ENCODE peak calls at places on chromosomes 3 and 15, in ten cellular contexts. One of them, this sample, is unnamed.
A peak's percentile ranks its signal among the peaks of the same experiment; 100 is the strongest.

GRCh38 chr15:27826902-27827321 is 272.2 kb downstream of the OCA2 start:
- DNase-seq in body of pancreas: no peak
- DNase-seq in breast epithelium: no peak
- DNase-seq in CD4-positive, alpha-beta memory T cell: no peak
- DNase-seq in GM23248: peak; percentile 91
- DNase-seq in upper lobe of right lung: no peak
- DNase-seq in Peyer's patch: no peak
- DNase-seq in tibial artery: no peak
- DNase-seq in CD8-positive, alpha-beta memory T cell: no peak
- DNase-seq in HL-60: no peak
- DNase-seq in this sample: no peak

GRCh38 chr3:134072881-134073582 is 43.3 kb upstream of the SLCO2A1 start:
- DNase-seq in HL-60: no peak
- DNase-seq in upper lobe of right lung: no peak
- DNase-seq in body of pancreas: no peak
- DNase-seq in breast epithelium: no peak
- DNase-seq in tibial artery: no peak
- DNase-seq in CD8-positive, alpha-beta memory T cell: no peak
- DNase-seq in Peyer's patch: no peak
- DNase-seq in CD4-positive, alpha-beta memory T cell: no peak
- DNase-seq in GM23248: no peak
- DNase-seq in this sample: no peak

GRCh38 chr3:142866841-142867631 is 21.8 kb downstream of the PCOLCE2 start:
- DNase-seq in HL-60: no peak
- DNase-seq in tibial artery: no peak
- DNase-seq in Peyer's patch: no peak
- DNase-seq in CD4-positive, alpha-beta memory T cell: no peak
- DNase-seq in body of pancreas: peak; percentile 47
- DNase-seq in CD8-positive, alpha-beta memory T cell: no peak
- DNase-seq in breast epithelium: no peak
- DNase-seq in upper lobe of right lung: no peak
- DNase-seq in GM23248: no peak
- DNase-seq in this sample: no peak

GRCh38 chr3:195148553-195148952 is 122.4 kb downstream of the XXYLT1 start:
- DNase-seq in upper lobe of right lung: no peak
- DNase-seq in CD4-positive, alpha-beta memory T cell: no peak
- DNase-seq in tibial artery: no peak
- DNase-seq in HL-60: no peak
- DNase-seq in body of pancreas: no peak
- DNase-seq in breast epithelium: no peak
- DNase-seq in CD8-positive, alpha-beta memory T cell: no peak
- DNase-seq in Peyer's patch: no peak
- DNase-seq in GM23248: peak; percentile 43
- DNase-seq in this sample: peak; percentile 20

GRCh38 chr3:142574665-142575064 is 3.9 kb downstream of the ATR start:
- DNase-seq in upper lobe of right lung: no peak
- DNase-seq in CD8-positive, alpha-beta memory T cell: no peak
- DNase-seq in GM23248: no peak
- DNase-seq in HL-60: peak; percentile 16
- DNase-seq in body of pancreas: no peak
- DNase-seq in breast epithelium: no peak
- DNase-seq in Peyer's patch: no peak
- DNase-seq in CD4-positive, alpha-beta memory T cell: no peak
- DNase-seq in tibial artery: no peak
- DNase-seq in this sample: no peak

GRCh38 chr15:35271371-35272043 is 186.4 kb upstream of the NANOGP8 start:
- DNase-seq in body of pancreas: no peak
- DNase-seq in breast epithelium: no peak
- DNase-seq in tibial artery: no peak
- DNase-seq in Peyer's patch: no peak
- DNase-seq in GM23248: peak; percentile 49
- DNase-seq in HL-60: no peak
- DNase-seq in upper lobe of right lung: no peak
- DNase-seq in CD4-positive, alpha-beta memory T cell: no peak
- DNase-seq in CD8-positive, alpha-beta memory T cell: no peak
- DNase-seq in this sample: peak; percentile 22

GRCh38 chr3:129694228-129694627 is 87.8 kb upstream of the PLXND1 start:
- DNase-seq in CD4-positive, alpha-beta memory T cell: no peak
- DNase-seq in breast epithelium: no peak
- DNase-seq in CD8-positive, alpha-beta memory T cell: no peak
- DNase-seq in GM23248: no peak
- DNase-seq in upper lobe of right lung: no peak
- DNase-seq in Peyer's patch: no peak
- DNase-seq in tibial artery: no peak
- DNase-seq in HL-60: no peak
- DNase-seq in body of pancreas: no peak
- DNase-seq in this sample: no peak

GRCh38 chr3:56783644-56784451 is 17.9 kb downstream of the ARHGEF3 start:
- DNase-seq in HL-60: peak; percentile 94
- DNase-seq in breast epithelium: no peak
- DNase-seq in CD4-positive, alpha-beta memory T cell: peak; percentile 82
- DNase-seq in Peyer's patch: no peak
- DNase-seq in body of pancreas: peak; percentile 61
- DNase-seq in upper lobe of right lung: no peak
- DNase-seq in tibial artery: peak; percentile 77
- DNase-seq in GM23248: peak; percentile 73
- DNase-seq in CD8-positive, alpha-beta memory T cell: peak; percentile 88
- DNase-seq in this sample: no peak

GRCh38 chr3:50617096-50617791 is at the start of gene MAPKAPK3:
- DNase-seq in upper lobe of right lung: peak; percentile 87
- DNase-seq in breast epithelium: no peak
- DNase-seq in Peyer's patch: no peak
- DNase-seq in HL-60: peak; percentile 75
- DNase-seq in body of pancreas: peak; percentile 58
- DNase-seq in tibial artery: peak; percentile 81
- DNase-seq in CD8-positive, alpha-beta memory T cell: peak; percentile 69
- DNase-seq in GM23248: peak; percentile 56
- DNase-seq in CD4-positive, alpha-beta memory T cell: no peak
- DNase-seq in this sample: no peak

GRCh38 chr15:100997442-100997841 is 78.3 kb downstream of the LRRK1 start:
- DNase-seq in GM23248: peak; percentile 55
- DNase-seq in upper lobe of right lung: no peak
- DNase-seq in breast epithelium: no peak
- DNase-seq in CD4-positive, alpha-beta memory T cell: no peak
- DNase-seq in Peyer's patch: no peak
- DNase-seq in tibial artery: no peak
- DNase-seq in CD8-positive, alpha-beta memory T cell: no peak
- DNase-seq in body of pancreas: no peak
- DNase-seq in HL-60: no peak
- DNase-seq in this sample: no peak

GRCh38 chr3:48088749-48089466 is 72.7 kb upstream of the MAP4 start:
- DNase-seq in upper lobe of right lung: peak; percentile 99
- DNase-seq in GM23248: peak; percentile 99
- DNase-seq in HL-60: peak; percentile 95
- DNase-seq in CD4-positive, alpha-beta memory T cell: peak; percentile 93
- DNase-seq in CD8-positive, alpha-beta memory T cell: peak; percentile 94
- DNase-seq in tibial artery: peak; percentile 98
- DNase-seq in Peyer's patch: peak; percentile 98
- DNase-seq in body of pancreas: peak; percentile 97
- DNase-seq in breast epithelium: peak; percentile 96
- DNase-seq in this sample: peak; percentile 68

GRCh38 chr3:73623996-73624362 is 762 bp downstream of the PDZRN3 start:
- DNase-seq in HL-60: no peak
- DNase-seq in breast epithelium: peak; percentile 56
- DNase-seq in GM23248: peak; percentile 94
- DNase-seq in CD4-positive, alpha-beta memory T cell: no peak
- DNase-seq in tibial artery: peak; percentile 79
- DNase-seq in CD8-positive, alpha-beta memory T cell: no peak
- DNase-seq in upper lobe of right lung: no peak
- DNase-seq in Peyer's patch: peak; percentile 59
- DNase-seq in body of pancreas: peak; percentile 54
- DNase-seq in this sample: no peak

DNA sequence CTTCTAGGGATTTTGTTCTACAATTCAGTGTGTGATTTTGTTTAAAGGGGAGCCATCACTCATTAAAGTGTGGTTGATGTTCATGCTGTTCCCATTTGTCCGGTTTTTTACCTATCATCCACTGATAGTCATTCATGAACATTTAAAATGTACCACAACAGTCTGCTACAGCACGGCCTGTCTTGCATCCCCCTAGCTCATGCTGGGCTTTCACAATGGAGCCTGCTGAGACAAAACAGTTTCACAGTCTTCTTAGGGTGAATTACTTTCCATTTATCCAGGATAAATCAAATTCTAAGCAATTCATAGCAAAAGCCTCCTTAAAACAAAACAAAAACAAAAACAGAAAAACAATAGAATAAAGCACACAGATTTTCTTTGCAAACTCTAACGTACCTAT is 627.2 kb downstream of the CADM2 start:
- DNase-seq in CD8-positive, alpha-beta memory T cell: no peak
- DNase-seq in tibial artery: no peak
- DNase-seq in Peyer's patch: no peak
- DNase-seq in body of pancreas: no peak
- DNase-seq in upper lobe of right lung: no peak
- DNase-seq in breast epithelium: no peak
- DNase-seq in GM23248: no peak
- DNase-seq in HL-60: no peak
- DNase-seq in CD4-positive, alpha-beta memory T cell: no peak
- DNase-seq in this sample: no peak
- H3K27ac ChIP-seq in CD8-positive, alpha-beta memory T cell: no peak overlapping the region
- H3K27ac ChIP-seq in tibial artery: no peak overlapping the region
- H3K27ac ChIP-seq in Peyer's patch: no peak overlapping the region
- H3K27ac ChIP-seq in body of pancreas: no peak overlapping the region
- H3K27ac ChIP-seq in upper lobe of right lung: no peak overlapping the region
- H3K27ac ChIP-seq in breast epithelium: no peak overlapping the region
- H3K27ac ChIP-seq in GM23248: no peak overlapping the region
- H3K27ac ChIP-seq in HL-60: no peak overlapping the region
- H3K27ac ChIP-seq in CD4-positive, alpha-beta memory T cell: no peak overlapping the region
- H3K27ac ChIP-seq in this sample: no peak overlapping the region

GRCh38 chr3:170290194-170290593 is 67.3 kb upstream of the SKIL start:
- DNase-seq in Peyer's patch: no peak
- DNase-seq in HL-60: no peak
- DNase-seq in CD4-positive, alpha-beta memory T cell: no peak
- DNase-seq in upper lobe of right lung: no peak
- DNase-seq in body of pancreas: no peak
- DNase-seq in breast epithelium: no peak
- DNase-seq in tibial artery: no peak
- DNase-seq in CD8-positive, alpha-beta memory T cell: no peak
- DNase-seq in GM23248: no peak
- DNase-seq in this sample: no peak
- H3K27ac ChIP-seq in Peyer's patch: no peak overlapping the region
- H3K27ac ChIP-seq in HL-60: no peak overlapping the region
- H3K27ac ChIP-seq in CD4-positive, alpha-beta memory T cell: no peak overlapping the region
- H3K27ac ChIP-seq in upper lobe of right lung: no peak overlapping the region
- H3K27ac ChIP-seq in body of pancreas: no peak overlapping the region
- H3K27ac ChIP-seq in breast epithelium: no peak overlapping the region
- H3K27ac ChIP-seq in tibial artery: no peak overlapping the region
- H3K27ac ChIP-seq in CD8-positive, alpha-beta memory T cell: no peak overlapping the region
- H3K27ac ChIP-seq in GM23248: no peak overlapping the region
- H3K27ac ChIP-seq in this sample: no peak overlapping the region

DNA sequence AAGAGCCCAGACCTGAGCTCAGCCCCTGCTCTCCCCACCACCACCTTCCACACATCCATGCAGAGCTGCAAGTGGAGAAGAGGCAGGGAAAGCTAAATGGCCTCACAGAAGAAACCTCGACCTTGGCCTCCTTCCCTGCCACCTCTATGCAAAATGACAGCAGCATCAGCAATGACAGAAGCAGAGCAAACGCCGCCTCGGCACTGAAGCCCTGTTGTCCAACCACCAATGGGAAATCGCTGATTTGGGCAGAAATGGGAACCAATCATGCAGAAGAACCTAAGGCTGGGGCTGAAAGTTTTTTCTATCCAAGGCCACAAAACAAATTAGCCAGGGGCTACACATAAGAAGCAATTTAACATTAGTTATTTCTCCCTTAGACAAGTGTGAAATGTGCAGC is 22.0 kb downstream of the ANP32A start:
- DNase-seq in GM23248: no peak
- DNase-seq in CD8-positive, alpha-beta memory T cell: no peak
- DNase-seq in breast epithelium: no peak
- DNase-seq in body of pancreas: no peak
- DNase-seq in upper lobe of right lung: no peak
- DNase-seq in HL-60: no peak
- DNase-seq in tibial artery: peak; percentile 35
- DNase-seq in Peyer's patch: peak; percentile 15
- DNase-seq in CD4-positive, alpha-beta memory T cell: no peak
- DNase-seq in this sample: no peak
- H3K27ac ChIP-seq in GM23248: no peak overlapping the region
- H3K27ac ChIP-seq in CD8-positive, alpha-beta memory T cell: no peak overlapping the region
- H3K27ac ChIP-seq in breast epithelium: no peak overlapping the region
- H3K27ac ChIP-seq in body of pancreas: no peak overlapping the region
- H3K27ac ChIP-seq in upper lobe of right lung: no peak overlapping the region
- H3K27ac ChIP-seq in HL-60: no peak overlapping the region
- H3K27ac ChIP-seq in tibial artery: no peak overlapping the region
- H3K27ac ChIP-seq in Peyer's patch: no peak overlapping the region
- H3K27ac ChIP-seq in CD4-positive, alpha-beta memory T cell: no peak overlapping the region
- H3K27ac ChIP-seq in this sample: no peak overlapping the region

DNA sequence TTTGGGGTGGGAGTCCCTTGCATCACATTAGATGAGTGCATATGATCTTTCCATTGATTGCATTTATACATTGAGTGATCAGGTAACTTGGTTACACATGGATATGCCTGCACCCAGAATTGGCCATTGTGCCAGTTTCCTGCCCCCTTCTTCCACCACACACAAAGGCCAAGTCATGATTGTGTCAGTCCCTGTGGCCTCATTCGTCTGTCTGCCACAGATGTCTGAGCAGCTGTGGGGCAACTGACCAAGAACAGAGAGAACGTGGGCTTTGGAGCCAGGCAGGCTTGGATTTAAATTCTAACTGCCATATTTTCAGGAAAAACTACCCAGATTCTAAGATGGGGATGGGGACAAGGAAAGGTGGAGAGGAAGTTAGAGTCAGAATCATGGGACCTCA is 27.0 kb downstream of the CCNL1 start:
- DNase-seq in breast epithelium: no peak
- DNase-seq in CD4-positive, alpha-beta memory T cell: no peak
- DNase-seq in Peyer's patch: no peak
- DNase-seq in HL-60: peak; percentile 22
- DNase-seq in GM23248: peak; percentile 64
- DNase-seq in CD8-positive, alpha-beta memory T cell: no peak
- DNase-seq in body of pancreas: no peak
- DNase-seq in tibial artery: no peak
- DNase-seq in upper lobe of right lung: peak; percentile 63
- DNase-seq in this sample: no peak
- H3K27ac ChIP-seq in breast epithelium: peak overlapping the region; percentile 30
- H3K27ac ChIP-seq in CD4-positive, alpha-beta memory T cell: no peak overlapping the region
- H3K27ac ChIP-seq in Peyer's patch: no peak overlapping the region
- H3K27ac ChIP-seq in HL-60: no peak overlapping the region
- H3K27ac ChIP-seq in GM23248: peak overlapping the region; percentile 85
- H3K27ac ChIP-seq in CD8-positive, alpha-beta memory T cell: no peak overlapping the region
- H3K27ac ChIP-seq in body of pancreas: no peak overlapping the region
- H3K27ac ChIP-seq in tibial artery: peak overlapping the region; percentile 72
- H3K27ac ChIP-seq in upper lobe of right lung: no peak overlapping the region
- H3K27ac ChIP-seq in this sample: no peak overlapping the region

DNA sequence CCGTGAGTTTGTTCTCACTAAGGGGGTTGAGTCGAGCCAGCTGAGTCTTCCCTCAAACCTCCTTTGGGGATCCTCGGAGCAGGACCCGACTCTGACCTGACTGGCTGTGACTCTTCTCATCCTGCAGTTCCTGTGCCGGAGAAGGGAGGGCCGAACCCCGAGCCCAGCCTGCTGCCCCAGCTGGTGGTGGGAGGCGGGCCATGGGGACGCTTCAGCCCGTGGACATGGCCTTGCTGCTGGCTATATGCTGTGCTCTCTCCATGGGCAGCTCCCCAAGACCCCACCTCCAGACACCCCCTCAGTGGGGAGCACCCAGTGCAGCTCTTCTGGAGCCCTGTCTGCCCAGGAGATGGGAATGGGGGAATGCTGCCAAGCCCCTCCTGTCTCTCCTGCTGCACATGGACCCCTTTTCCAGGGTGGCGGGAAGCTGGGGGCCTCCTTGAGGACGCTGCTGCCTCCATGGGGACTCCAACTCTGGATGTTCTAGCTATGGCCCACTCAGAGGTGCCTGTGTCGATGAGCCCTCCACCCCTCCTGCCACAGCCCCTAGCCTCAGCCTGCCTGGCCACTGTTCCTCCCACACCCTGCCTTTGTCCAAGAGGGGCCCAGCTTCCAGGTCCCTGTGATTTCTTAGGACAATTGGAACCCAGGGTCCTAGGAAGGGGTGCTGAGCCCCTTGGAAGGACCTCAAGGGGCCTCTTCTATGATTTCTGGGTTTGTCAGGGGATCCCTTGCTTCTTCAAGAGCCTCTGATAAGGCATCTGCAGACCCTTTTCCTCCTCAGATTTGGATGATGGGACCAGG is 12.8 kb downstream of the C15orf39 start:
- DNase-seq in upper lobe of right lung: no peak
- DNase-seq in CD8-positive, alpha-beta memory T cell: no peak
- DNase-seq in GM23248: no peak
- DNase-seq in breast epithelium: no peak
- DNase-seq in HL-60: no peak
- DNase-seq in CD4-positive, alpha-beta memory T cell: no peak
- DNase-seq in tibial artery: no peak
- DNase-seq in Peyer's patch: no peak
- DNase-seq in body of pancreas: no peak
- DNase-seq in this sample: no peak
- H3K27ac ChIP-seq in upper lobe of right lung: no peak overlapping the region
- H3K27ac ChIP-seq in CD8-positive, alpha-beta memory T cell: no peak overlapping the region
- H3K27ac ChIP-seq in GM23248: no peak overlapping the region
- H3K27ac ChIP-seq in breast epithelium: no peak overlapping the region
- H3K27ac ChIP-seq in HL-60: no peak overlapping the region
- H3K27ac ChIP-seq in CD4-positive, alpha-beta memory T cell: no peak overlapping the region
- H3K27ac ChIP-seq in tibial artery: no peak overlapping the region
- H3K27ac ChIP-seq in Peyer's patch: no peak overlapping the region
- H3K27ac ChIP-seq in body of pancreas: no peak overlapping the region
- H3K27ac ChIP-seq in this sample: no peak overlapping the region

This sample was measured in Panc1.